ENCODE peak calls at places on chromosomes 5 and 9, in five cellular contexts. V is cardiac fibroblast; O is CD8-positive, alpha-beta T cell; X is mammary epithelial cell; I is OCI-LY7. J is an unnamed sample.

GRCh38 chr9:95175523-95175922 is 142.0 kb downstream of the FANCC start:
- DNase-seq in V (no peak), O (no peak), X (no peak), I (no peak), J (no peak)

GRCh38 chr5:100311811-100312210 is 223.4 kb upstream of the FAM174A start:
- DNase-seq in V (no peak), O (no peak), X (no peak), I (no peak), J (no peak)

GRCh38 chr5:455806-456205 is 12.8 kb downstream of the EXOC3 start:
- DNase-seq in V (no peak), O (no peak), X (no peak), I (no peak), J (no peak)

GRCh38 chr5:132782101-132782500 is 5.1 kb upstream of the SEPTIN8 start:
- DNase-seq in V (peak; percentile 73), O (no peak), X (peak; percentile 20), I (no peak), J (no peak)

GRCh38 chr5:77355751-77356150 is 136.4 kb downstream of the WDR41 start:
- DNase-seq in V (no peak), O (no peak), X (no peak), I (no peak), J (no peak)

GRCh38 chr9:113446323-113446740 is 17.2 kb upstream of the RGS3 start:
- DNase-seq in V (peak; percentile 71), O (no peak), X (peak; percentile 24), I (peak; percentile 68), J (no peak)

GRCh38 chr9:92657296-92658094 is 12.4 kb downstream of the IPPK start:
- DNase-seq in V (peak; percentile 26), O (no peak), X (no peak), I (no peak), J (no peak)

GRCh38 chr9:129879103-129879699 is 43.9 kb downstream of the USP20 start:
- DNase-seq in V (no peak), O (no peak), X (no peak), I (no peak), J (no peak)

GRCh38 chr5:93305984-93306383 is 275.0 kb downstream of the NR2F1-AS1 start:
- DNase-seq in V (peak; percentile 25), O (no peak), X (peak; percentile 37), I (no peak), J (no peak)

GRCh38 chr9:93678199-93679019 is 102.0 kb downstream of the PHF2 start:
- DNase-seq in V (no peak), O (no peak), X (no peak), I (no peak), J (no peak)

DNA sequence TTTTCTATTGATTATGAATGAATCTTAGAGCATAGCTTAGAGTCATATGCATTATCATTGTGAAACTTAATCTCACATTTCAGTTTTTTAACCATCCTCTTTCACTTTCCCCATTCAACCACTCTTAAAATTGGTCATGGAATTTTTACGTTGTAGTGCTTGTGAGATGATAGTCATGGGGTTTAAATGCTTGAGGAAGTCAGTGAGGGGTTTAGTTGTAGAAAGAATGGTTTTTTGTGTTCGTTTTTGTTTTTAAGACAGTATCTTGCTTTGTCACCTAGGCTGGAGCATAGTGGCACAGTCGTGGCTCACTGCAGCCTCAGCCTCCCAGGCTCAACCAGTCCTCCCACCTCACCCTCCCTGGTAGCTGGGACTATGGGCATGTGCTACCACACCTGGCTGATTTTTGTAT is 19.6 kb downstream of the UGCG start:
- DNase-seq in V (no peak), O (no peak), X (no peak), I (no peak), J (no peak)
- H3K4me3 ChIP-seq in V (no peak overlapping the region), O (no peak overlapping the region), X (no peak overlapping the region), I (no peak overlapping the region), J (no peak overlapping the region)

GRCh38 chr5:177603631-177604030 is 3.7 kb downstream of the B4GALT7 start:
- DNase-seq in V (no peak), O (no peak), X (no peak), I (no peak), J (no peak)
- H3K4me3 ChIP-seq in V (no peak overlapping the region), O (no peak overlapping the region), X (no peak overlapping the region), I (no peak overlapping the region), J (no peak overlapping the region)

DNA sequence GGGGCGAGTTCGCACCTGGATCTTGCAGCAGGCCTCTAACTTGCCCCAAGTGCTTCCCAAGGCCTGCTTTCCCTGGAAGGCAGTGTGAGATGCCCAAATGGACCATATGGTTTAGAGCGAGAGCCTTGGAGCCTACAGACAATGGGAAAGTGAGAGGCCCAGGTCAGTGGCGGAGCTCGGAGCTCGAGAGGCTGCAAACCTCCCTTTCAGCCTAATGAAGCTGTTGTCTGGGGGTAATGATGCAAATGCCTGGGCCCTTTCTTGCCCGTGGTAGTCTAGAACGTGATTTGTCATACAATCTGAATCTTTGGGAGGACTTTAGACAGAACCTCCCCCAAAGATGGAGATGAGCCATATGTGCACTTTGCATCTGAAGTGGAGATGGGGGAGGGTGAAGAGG is 10.2 kb upstream of the NEUROG1 start:
- DNase-seq in V (no peak), O (no peak), X (no peak), I (no peak), J (no peak)
- H3K4me3 ChIP-seq in V (no peak overlapping the region), O (no peak overlapping the region), X (no peak overlapping the region), I (no peak overlapping the region), J (no peak overlapping the region)

GRCh38 chr9:71861618-71862017 is 49.4 kb downstream of the ABHD17B start:
- DNase-seq in V (no peak), O (no peak), X (no peak), I (no peak), J (no peak)
- H3K4me3 ChIP-seq in V (no peak overlapping the region), O (no peak overlapping the region), X (no peak overlapping the region), I (no peak overlapping the region), J (no peak overlapping the region)

GRCh38 chr5:82879089-82879488 is 198.1 kb downstream of the TMEM167A start:
- DNase-seq in V (no peak), O (no peak), X (no peak), I (no peak), J (no peak)

GRCh38 chr5:82882316-82882715 is 194.9 kb downstream of the TMEM167A start:
- DNase-seq in V (no peak), O (no peak), X (no peak), I (no peak), J (no peak)

GRCh38 chr5:82884821-82885471 is 192.2 kb downstream of the TMEM167A start:
- DNase-seq in V (no peak), O (no peak), X (no peak), I (no peak), J (no peak)

GRCh38 chr5:82885657-82886389 is 191.4 kb downstream of the TMEM167A start:
- DNase-seq in V (peak; percentile 29), O (no peak), X (peak; percentile 21), I (peak; percentile 1), J (peak; percentile 22)

GRCh38 chr5:82881571-82882200 is 195.5 kb downstream of the TMEM167A start:
- DNase-seq in V (no peak), O (no peak), X (no peak), I (no peak), J (no peak)
- H3K4me3 ChIP-seq in V (no peak overlapping the region), O (no peak overlapping the region), X (no peak overlapping the region), I (no peak overlapping the region), J (no peak overlapping the region)

GRCh38 chr5:41508186-41508585 is 2.2 kb downstream of the PLCXD3 start:
- DNase-seq in V (peak; percentile 14), O (no peak), X (peak; percentile 50), I (no peak), J (no peak)
- H3K4me3 ChIP-seq in V (peak overlapping the region; percentile 98), O (no peak overlapping the region), X (no peak overlapping the region), I (no peak overlapping the region), J (no peak overlapping the region)

DNA sequence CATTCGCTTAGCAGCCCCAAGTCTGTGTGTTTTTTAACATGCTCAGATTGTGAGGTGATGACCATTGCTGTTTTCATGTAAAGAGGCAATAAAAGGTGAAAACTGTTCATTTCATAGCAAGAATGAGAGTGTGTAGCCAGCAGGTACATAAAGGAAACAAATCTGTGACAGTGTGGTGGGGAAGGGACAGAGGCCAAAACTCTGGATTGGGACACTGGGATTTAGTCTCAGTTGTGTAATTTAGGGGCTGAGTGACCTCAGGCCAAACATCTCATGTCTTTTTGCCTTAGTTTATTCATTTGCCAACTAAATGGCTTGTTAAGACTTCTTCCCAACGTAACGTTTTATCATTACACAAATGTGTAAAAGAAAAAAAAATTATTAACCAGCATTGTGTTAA is 47.0 kb downstream of the KCNN2 start:
- DNase-seq in V (no peak), O (no peak), X (no peak), I (no peak), J (no peak)
- H3K4me3 ChIP-seq in V (no peak overlapping the region), O (no peak overlapping the region), X (no peak overlapping the region), I (no peak overlapping the region), J (no peak overlapping the region)